ENCODE peak calls at places on chromosome 6, in nine cellular contexts. N, G, P, H, I, O, J, X and R are unnamed samples.

GRCh38 chr6:74626288-74626687 is 579.6 kb downstream of the COL12A1 start:
- DNase-seq in N (no peak), G (no peak), P (no peak), H (no peak), I (no peak), O (no peak), J (no peak), X (no peak), R (no peak)

GRCh38 chr6:44367686-44368085 is 19.8 kb upstream of the CDC5L start:
- DNase-seq in N (no peak), G (no peak), P (peak), H (no peak), I (no peak), O (peak), J (no peak), X (peak), R (no peak)

GRCh38 chr6:13014551-13015378 is 298.2 kb downstream of the PHACTR1 start:
- DNase-seq in N (no peak), G (no peak), P (peak), H (no peak), I (no peak), O (peak), J (no peak), X (no peak), R (no peak)

GRCh38 chr6:148565931-148566663 is 180.7 kb upstream of the UST start:
- DNase-seq in N (peak), G (peak), P (peak), H (peak), I (no peak), O (peak), J (no peak), X (peak), R (peak)

GRCh38 chr6:170176621-170177382 is 114.1 kb downstream of the DLL1 start:
- DNase-seq in N (no peak), G (peak), P (no peak), H (no peak), I (no peak), O (no peak), J (no peak), X (no peak), R (no peak)

GRCh38 chr6:67885081-67886033 is 749.7 kb upstream of the ADGRB3 start:
- DNase-seq in N (no peak), G (no peak), P (no peak), H (no peak), I (no peak), O (no peak), J (no peak), X (no peak), R (no peak)

GRCh38 chr6:145648149-145648548 is 87.2 kb downstream of the EPM2A start:
- DNase-seq in N (no peak), G (no peak), P (no peak), H (no peak), I (no peak), O (no peak), J (no peak), X (no peak), R (no peak)

GRCh38 chr6:141105481-141105880 is 1027.2 kb upstream of the GJE1 start:
- DNase-seq in N (no peak), G (no peak), P (peak), H (peak), I (no peak), O (peak), J (no peak), X (peak), R (peak)

GRCh38 chr6:13813011-13813410 is 1.3 kb downstream of the MCUR1 start:
- DNase-seq in N (no peak), G (no peak), P (peak), H (no peak), I (no peak), O (no peak), J (no peak), X (no peak), R (no peak)

GRCh38 chr6:134446228-134446848 is 128.4 kb upstream of the SGK1 start:
- DNase-seq in N (no peak), G (no peak), P (peak), H (peak), I (peak), O (no peak), J (no peak), X (peak), R (peak)

GRCh38 chr6:88843040-88843439 is 120.4 kb downstream of the RNGTT start:
- DNase-seq in N (no peak), G (no peak), P (no peak), H (peak), I (no peak), O (peak), J (no peak), X (peak), R (peak)

GRCh38 chr6:47832386-47833080 is 50.7 kb downstream of the OPN5 start:
- DNase-seq in N (no peak), G (no peak), P (no peak), H (peak), I (no peak), O (no peak), J (no peak), X (no peak), R (no peak)

GRCh38 chr6:112029045-112029822 is 24.7 kb upstream of the CCN6 start:
- DNase-seq in N (peak), G (peak), P (peak), H (peak), I (peak), O (peak), J (peak), X (peak), R (peak)

GRCh38 chr6:74606488-74607135 is 599.2 kb downstream of the COL12A1 start:
- DNase-seq in N (no peak), G (no peak), P (peak), H (peak), I (no peak), O (peak), J (no peak), X (peak), R (peak)

GRCh38 chr6:44615621-44616020 is 228.1 kb downstream of the CDC5L start:
- DNase-seq in N (no peak), G (no peak), P (no peak), H (no peak), I (no peak), O (no peak), J (no peak), X (no peak), R (no peak)

GRCh38 chr6:2450546-2450945 is 205.1 kb upstream of the GMDS start:
- DNase-seq in N (peak), G (no peak), P (peak), H (no peak), I (no peak), O (peak), J (no peak), X (peak), R (no peak)

GRCh38 chr6:24630861-24631505 is 15.0 kb downstream of the KIAA0319 start:
- DNase-seq in N (no peak), G (no peak), P (no peak), H (no peak), I (no peak), O (no peak), J (no peak), X (no peak), R (no peak)

GRCh38 chr6:133956413-133957049 is 3.5 kb downstream of the TBPL1 start:
- DNase-seq in N (no peak), G (no peak), P (no peak), H (no peak), I (no peak), O (no peak), J (no peak), X (no peak), R (no peak)

GRCh38 chr6:41375598-41376151 is 40.3 kb downstream of the NCR2 start:
- DNase-seq in N (no peak), G (no peak), P (no peak), H (no peak), I (no peak), O (no peak), J (no peak), X (no peak), R (no peak)

GRCh38 chr6:135815216-135815615 is 36.3 kb upstream of the PDE7B start:
- DNase-seq in N (no peak), G (no peak), P (no peak), H (no peak), I (no peak), O (no peak), J (no peak), X (no peak), R (no peak)

GRCh38 chr6:82248233-82248735 is 740 bp upstream of the IBTK start:
- DNase-seq in N (peak), G (no peak), P (peak), H (peak), I (no peak), O (peak), J (no peak), X (peak), R (peak)

GRCh38 chr6:23980965-23981364 is 145.1 kb upstream of the NRSN1 start:
- DNase-seq in N (no peak), G (no peak), P (peak), H (no peak), I (no peak), O (no peak), J (no peak), X (no peak), R (no peak)

GRCh38 chr6:106117579-106117978 is 31.4 kb downstream of the PRDM1 start:
- DNase-seq in N (no peak), G (peak), P (no peak), H (no peak), I (no peak), O (no peak), J (peak), X (no peak), R (no peak)

GRCh38 chr6:99522531-99522930 is 7.3 kb upstream of the USP45 start:
- DNase-seq in N (no peak), G (no peak), P (peak), H (peak), I (no peak), O (peak), J (no peak), X (peak), R (peak)

GRCh38 chr6:83884523-83884922 is 25.0 kb downstream of the CYB5R4 start:
- DNase-seq in N (no peak), G (no peak), P (peak), H (peak), I (peak), O (peak), J (peak), X (peak), R (peak)

GRCh38 chr6:132133734-132134490 is 182.7 kb upstream of the CCN2 start:
- DNase-seq in N (no peak), G (no peak), P (no peak), H (peak), I (peak), O (peak), J (no peak), X (no peak), R (peak)

GRCh38 chr6:63897459-63897858 is 261.9 kb downstream of the PHF3 start:
- DNase-seq in N (no peak), G (no peak), P (no peak), H (peak), I (no peak), O (peak), J (no peak), X (no peak), R (no peak)

GRCh38 chr6:142570221-142570671 is 268.4 kb downstream of the ADGRG6 start:
- DNase-seq in N (peak), G (no peak), P (peak), H (peak), I (no peak), O (peak), J (no peak), X (no peak), R (no peak)

GRCh38 chr6:73504160-73504559 is 16.7 kb downstream of the EEF1A1 start:
- DNase-seq in N (no peak), G (no peak), P (no peak), H (no peak), I (no peak), O (no peak), J (no peak), X (no peak), R (no peak)